ENCODE peak calls at places on chromosomes 16 and 17, in five cellular contexts. One of them, this sample, is unnamed.

GRCh38 chr17:19830061-19830460 is 37.7 kb downstream of the ULK2 start:
- DNase-seq in K562: no peak
- DNase-seq in GM12891: no peak
- DNase-seq in GM12878: no peak
- DNase-seq in SK-N-SH: no peak
- DNase-seq in this sample: no peak

GRCh38 chr16:88977028-88977844 is at the start of gene CBFA2T3:
- DNase-seq in K562: peak; percentile 83
- DNase-seq in GM12891: no peak
- DNase-seq in SK-N-SH: no peak
- DNase-seq in GM12878: no peak
- DNase-seq in this sample: no peak

GRCh38 chr16:81831722-81832126 is 52.6 kb downstream of the PLCG2 start:
- DNase-seq in SK-N-SH: no peak
- DNase-seq in K562: no peak
- DNase-seq in GM12891: peak; percentile 53
- DNase-seq in GM12878: peak; percentile 82
- DNase-seq in this sample: peak; percentile 68

GRCh38 chr16:79601978-79602609 is 1.6 kb upstream of the MAF start:
- DNase-seq in GM12891: peak; percentile 39
- DNase-seq in SK-N-SH: peak; percentile 60
- DNase-seq in GM12878: peak; percentile 13
- DNase-seq in K562: peak; percentile 60
- DNase-seq in this sample: no peak

GRCh38 chr16:16038950-16039349 is 89.5 kb downstream of the ABCC1 start:
- DNase-seq in GM12878: no peak
- DNase-seq in SK-N-SH: no peak
- DNase-seq in GM12891: no peak
- DNase-seq in K562: no peak
- DNase-seq in this sample: no peak

GRCh38 chr16:58644108-58644507 is 14.5 kb upstream of the CNOT1 start:
- DNase-seq in GM12878: no peak
- DNase-seq in SK-N-SH: no peak
- DNase-seq in GM12891: no peak
- DNase-seq in K562: no peak
- DNase-seq in this sample: no peak

GRCh38 chr16:55868980-55869379 is 6.2 kb downstream of the CES5A start:
- DNase-seq in GM12878: no peak
- DNase-seq in K562: no peak
- DNase-seq in GM12891: no peak
- DNase-seq in SK-N-SH: no peak
- DNase-seq in this sample: no peak

GRCh38 chr16:296276-296675 is 13.3 kb downstream of the PDIA2 start:
- DNase-seq in GM12878: no peak
- DNase-seq in K562: no peak
- DNase-seq in SK-N-SH: no peak
- DNase-seq in GM12891: no peak
- DNase-seq in this sample: no peak

GRCh38 chr16:68992521-68992920 is 112.9 kb upstream of the HAS3 start:
- DNase-seq in GM12891: no peak
- DNase-seq in GM12878: no peak
- DNase-seq in K562: no peak
- DNase-seq in SK-N-SH: no peak
- DNase-seq in this sample: no peak

GRCh38 chr17:64148017-64148631 is 18.2 kb upstream of the ERN1 start:
- DNase-seq in K562: no peak
- DNase-seq in GM12891: no peak
- DNase-seq in SK-N-SH: peak; percentile 78
- DNase-seq in GM12878: no peak
- DNase-seq in this sample: no peak

GRCh38 chr17:76872221-76872873 is 4.1 kb downstream of the MGAT5B start:
- DNase-seq in GM12878: no peak
- DNase-seq in K562: no peak
- DNase-seq in SK-N-SH: peak; percentile 63
- DNase-seq in GM12891: no peak
- DNase-seq in this sample: no peak

GRCh38 chr17:55730808-55731207 is 8.1 kb upstream of the TMEM100 start:
- DNase-seq in K562: no peak
- DNase-seq in GM12891: no peak
- DNase-seq in SK-N-SH: no peak
- DNase-seq in GM12878: no peak
- DNase-seq in this sample: no peak

GRCh38 chr16:22220714-22221113 is 14.6 kb downstream of the EEF2K start:
- DNase-seq in GM12878: no peak
- DNase-seq in GM12891: no peak
- DNase-seq in K562: no peak
- DNase-seq in SK-N-SH: no peak
- DNase-seq in this sample: no peak

GRCh38 chr16:53052519-53053501 is at the start of gene CHD9NB:
- DNase-seq in K562: no peak
- DNase-seq in GM12878: no peak
- DNase-seq in GM12891: no peak
- DNase-seq in SK-N-SH: peak; percentile 26
- DNase-seq in this sample: no peak

DNA sequence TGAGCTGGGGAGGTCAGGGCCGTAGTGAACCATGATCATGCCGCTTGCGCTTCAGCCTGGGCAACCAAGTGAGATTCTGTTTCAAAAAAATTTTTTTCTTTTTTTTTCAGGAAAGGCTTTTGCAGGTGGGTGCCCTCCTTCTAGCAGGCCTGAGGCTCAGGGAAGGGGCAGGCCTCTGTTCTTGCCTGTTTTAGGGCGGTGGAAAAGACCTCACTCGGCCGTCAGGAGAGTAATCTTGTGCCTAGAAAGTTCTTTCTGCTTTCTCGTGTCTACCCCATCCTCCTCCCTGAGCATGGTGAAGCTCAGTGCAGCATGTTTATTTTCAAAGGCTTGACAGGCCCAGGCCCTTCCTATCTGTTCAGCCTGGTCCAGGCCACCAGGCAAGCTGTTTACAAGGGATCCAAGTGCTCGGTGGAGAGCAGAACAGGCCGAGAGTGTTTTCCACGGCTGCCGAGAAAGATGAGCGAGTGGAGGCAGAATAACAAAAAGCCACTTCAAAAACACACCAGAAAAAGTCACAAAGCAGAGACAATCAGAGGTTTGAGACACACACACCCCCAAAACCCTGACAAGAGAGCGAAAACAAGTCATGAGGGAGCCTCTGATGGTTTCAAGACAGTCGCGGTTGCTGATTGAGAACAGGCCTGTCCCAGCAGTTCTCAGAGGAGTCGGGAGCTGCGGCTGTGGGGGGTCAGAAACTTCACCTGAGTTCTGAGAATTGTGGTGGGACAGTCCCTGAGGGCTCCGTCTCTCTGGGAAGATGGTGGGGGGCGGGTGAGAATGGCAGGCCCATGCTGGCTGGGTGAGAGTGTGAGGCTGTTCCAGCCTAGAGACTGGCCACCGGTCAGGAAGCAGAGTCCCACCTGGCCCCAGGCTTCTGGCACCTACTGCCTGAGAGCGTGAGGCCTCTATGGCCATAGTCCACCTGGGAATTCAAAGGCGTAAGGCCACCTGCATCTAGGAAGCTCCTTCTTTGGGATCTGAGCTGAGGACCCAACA is 37.5 kb upstream of the CCR7 start:
- DNase-seq in GM12891: no peak
- DNase-seq in SK-N-SH: no peak
- DNase-seq in K562: no peak
- DNase-seq in GM12878: peak; percentile 84
- DNase-seq in this sample: peak; percentile 32
- TF ChIP-seq TAF1 in GM12891: no peak
- TF ChIP-seq TAF1 in SK-N-SH: no peak
- TF ChIP-seq TAF1 in K562: no peak
- TF ChIP-seq TAF1 in GM12878: peak; percentile 45
- TF ChIP-seq TAF1 in this sample: no peak

DNA sequence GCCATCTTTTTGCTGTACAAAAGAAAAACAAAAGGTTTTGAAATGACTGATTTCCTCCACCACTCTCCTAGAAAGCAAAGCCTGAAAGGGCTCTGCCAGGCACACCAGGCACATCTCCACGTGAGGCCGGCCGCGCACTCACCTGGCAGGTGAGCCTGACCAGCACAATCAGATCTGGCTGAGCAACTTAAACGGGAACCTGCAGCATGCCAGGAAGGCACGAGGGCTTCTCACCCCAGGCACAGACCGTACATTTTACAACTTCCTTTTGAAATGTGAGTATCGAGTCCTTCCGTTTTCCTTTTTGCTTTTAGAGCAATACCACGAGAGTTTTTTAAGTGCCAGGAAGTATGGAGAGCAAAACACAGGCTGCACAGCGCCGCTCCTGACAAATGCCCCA is 22.5 kb downstream of the SLC38A10 start:
- DNase-seq in GM12878: no peak
- DNase-seq in K562: no peak
- DNase-seq in GM12891: no peak
- DNase-seq in SK-N-SH: no peak
- DNase-seq in this sample: no peak
- TF ChIP-seq POLR2AphosphoS5 in GM12878: no peak
- TF ChIP-seq POLR2AphosphoS5 in K562: no peak
- TF ChIP-seq POLR2AphosphoS5 in GM12891: no peak
- TF ChIP-seq POLR2AphosphoS5 in SK-N-SH: no peak
- TF ChIP-seq POLR2AphosphoS5 in this sample: no peak

GRCh38 chr17:40021471-40021961 is 6.3 kb downstream of the CSF3 start:
- DNase-seq in GM12891: no peak
- DNase-seq in SK-N-SH: no peak
- DNase-seq in GM12878: no peak
- DNase-seq in K562: peak; percentile 9
- DNase-seq in this sample: peak; percentile 5

GRCh38 chr17:40022497-40022896 is 7.3 kb downstream of the CSF3 start:
- DNase-seq in GM12878: no peak
- DNase-seq in K562: no peak
- DNase-seq in SK-N-SH: no peak
- DNase-seq in GM12891: no peak
- DNase-seq in this sample: peak; percentile 7

GRCh38 chr17:40018211-40019121 is 3.2 kb downstream of the CSF3 start:
- DNase-seq in GM12878: no peak
- DNase-seq in GM12891: no peak
- DNase-seq in SK-N-SH: peak; percentile 25
- DNase-seq in K562: no peak
- DNase-seq in this sample: peak; percentile 7

GRCh38 chr17:40019140-40019991 is 4.1 kb downstream of the CSF3 start:
- DNase-seq in GM12891: no peak
- DNase-seq in GM12878: no peak
- DNase-seq in K562: no peak
- DNase-seq in SK-N-SH: peak; percentile 42
- DNase-seq in this sample: peak; percentile 16

DNA sequence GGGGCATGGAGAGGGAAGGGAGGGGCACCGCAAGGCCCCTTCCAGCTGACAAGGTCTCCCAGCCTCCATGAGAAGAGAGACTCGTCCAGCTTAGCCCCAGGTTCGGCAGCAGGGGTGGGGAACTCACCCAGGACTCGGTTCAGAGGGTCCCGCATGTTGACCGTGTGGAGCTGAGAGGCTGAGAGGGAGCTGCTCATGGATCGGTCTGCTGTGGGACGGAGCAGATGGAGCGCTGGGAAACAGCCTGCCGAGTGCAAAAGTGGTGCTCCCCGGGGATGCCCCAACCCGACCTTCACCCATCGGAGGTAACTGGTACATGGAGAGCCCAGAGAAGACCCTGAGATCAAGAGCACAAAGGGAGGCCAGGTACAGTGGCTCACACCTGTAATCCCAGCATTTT is 4.9 kb downstream of the CSF3 start:
- DNase-seq in SK-N-SH: peak; percentile 17
- DNase-seq in K562: no peak
- DNase-seq in GM12878: no peak
- DNase-seq in GM12891: no peak
- DNase-seq in this sample: peak; percentile 21
- TF ChIP-seq TAF1 in SK-N-SH: no peak
- TF ChIP-seq TAF1 in K562: no peak
- TF ChIP-seq TAF1 in GM12878: no peak
- TF ChIP-seq TAF1 in GM12891: no peak
- TF ChIP-seq TAF1 in this sample: no peak

GRCh38 chr17:1577186-1577585 is 14.6 kb upstream of the PITPNA start:
- DNase-seq in GM12891: peak; percentile 62
- DNase-seq in GM12878: no peak
- DNase-seq in SK-N-SH: no peak
- DNase-seq in K562: no peak
- DNase-seq in this sample: no peak
- TF ChIP-seq POLR2AphosphoS5 in GM12891: no peak
- TF ChIP-seq POLR2AphosphoS5 in GM12878: no peak
- TF ChIP-seq POLR2AphosphoS5 in SK-N-SH: no peak
- TF ChIP-seq POLR2AphosphoS5 in K562: no peak
- TF ChIP-seq POLR2AphosphoS5 in this sample: no peak

GRCh38 chr17:30091166-30091670 is 25.4 kb upstream of the NSRP1 start:
- DNase-seq in K562: no peak
- DNase-seq in SK-N-SH: no peak
- DNase-seq in GM12878: no peak
- DNase-seq in GM12891: no peak
- DNase-seq in this sample: no peak
- TF ChIP-seq TAF1 in K562: no peak
- TF ChIP-seq TAF1 in SK-N-SH: no peak
- TF ChIP-seq TAF1 in GM12878: no peak
- TF ChIP-seq TAF1 in GM12891: no peak
- TF ChIP-seq TAF1 in this sample: no peak

This sample was measured in GM12892.